ENCODE peak calls at places on chromosomes 6 and 20, in seven cellular contexts. V is AG09309, J is tibial artery, U is astrocyte of the spinal cord, F is psoas muscle, B is fibroblast of mammary gland, O is cardiac fibroblast. E is an unnamed sample.

GRCh38 chr6:149149682-149150081 is 167.8 kb upstream of the TAB2 start:
- DNase-seq in V (no peak), J (no peak), U (no peak), F (no peak), B (no peak), O (no peak), E (no peak)

GRCh38 chr6:113017316-113017715 is 670.2 kb downstream of the RFPL4B start:
- DNase-seq in V (no peak), J (no peak), U (no peak), F (no peak), B (peak), O (no peak), E (no peak)

GRCh38 chr6:104941694-104942177 is 15.2 kb upstream of the LIN28B start:
- DNase-seq in V (no peak), J (no peak), U (no peak), F (no peak), B (no peak), O (no peak), E (no peak)

GRCh38 chr6:160462551-160463109 is 114.5 kb downstream of the SLC22A3 start:
- DNase-seq in V (peak), J (no peak), U (peak), F (no peak), B (peak), O (peak), E (no peak)

GRCh38 chr6:127518710-127519468 is at the start of gene MTCL3:
- DNase-seq in V (no peak), J (no peak), U (peak), F (no peak), B (peak), O (peak), E (no peak)

GRCh38 chr20:54321688-54322087 is 113.8 kb downstream of the PFDN4 start:
- DNase-seq in V (no peak), J (no peak), U (no peak), F (no peak), B (no peak), O (no peak), E (no peak)

GRCh38 chr6:30227763-30228487 is 14.7 kb upstream of the TRIM26 start:
- DNase-seq in V (no peak), J (no peak), U (no peak), F (no peak), B (no peak), O (no peak), E (no peak)

GRCh38 chr6:73739097-73739496 is 43.1 kb downstream of the CD109 start:
- DNase-seq in V (peak), J (no peak), U (peak), F (no peak), B (peak), O (peak), E (no peak)

GRCh38 chr20:6767536-6768227 is at the start of gene BMP2:
- DNase-seq in V (no peak), J (peak), U (peak), F (peak), B (peak), O (peak), E (peak)

GRCh38 chr6:136103763-136104311 is 146.3 kb downstream of the MTFR2 start:
- DNase-seq in V (no peak), J (no peak), U (no peak), F (peak), B (peak), O (peak), E (no peak)

GRCh38 chr6:150576651-150577226 is 22.9 kb upstream of the PLEKHG1 start:
- DNase-seq in V (no peak), J (no peak), U (no peak), F (no peak), B (no peak), O (no peak), E (no peak)
- H3K4me3 ChIP-seq in V (no peak), J (no peak), U (no peak), F (no peak), B (no peak), O (no peak), E (no peak)

DNA sequence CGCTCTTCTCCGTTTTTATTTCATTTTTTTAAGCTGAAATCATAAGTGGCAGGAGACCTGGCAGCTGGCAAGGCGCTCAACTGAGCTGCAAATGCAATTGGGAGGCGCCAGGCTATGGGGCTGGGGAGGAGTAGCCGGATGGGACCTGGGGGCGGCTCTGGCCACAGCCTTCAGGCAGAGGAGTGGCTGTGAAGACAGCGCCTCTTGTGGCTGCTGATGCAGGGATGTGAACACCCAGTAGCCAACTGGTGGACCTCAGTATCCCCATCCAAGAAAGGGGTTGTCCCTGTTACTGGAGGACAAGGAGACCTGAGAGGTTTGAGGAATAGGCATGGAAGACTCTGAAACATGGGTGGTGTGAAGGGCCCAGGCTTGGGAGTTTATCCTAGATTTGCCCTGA is 12.6 kb downstream of the KCNK17 start:
- DNase-seq in V (no peak), J (no peak), U (no peak), F (no peak), B (no peak), O (no peak), E (no peak)
- TF ChIP-seq CTCF in V (peak), J (no peak), U (peak), F (peak), B (peak), O (peak), E (no peak)

GRCh38 chr6:43509984-43510826 is at the start of gene LRRC73:
- DNase-seq in V (no peak), J (peak), U (peak), F (peak), B (peak), O (peak), E (peak)

GRCh38 chr6:43508481-43509141 is 1.5 kb downstream of the LRRC73 start:
- DNase-seq in V (no peak), J (no peak), U (no peak), F (peak), B (no peak), O (no peak), E (no peak)

GRCh38 chr6:43511824-43512415 is 1.8 kb upstream of the LRRC73 start:
- DNase-seq in V (no peak), J (no peak), U (no peak), F (peak), B (no peak), O (no peak), E (no peak)

GRCh38 chr6:43509142-43509983 is 783 bp downstream of the LRRC73 start:
- DNase-seq in V (no peak), J (no peak), U (no peak), F (peak), B (no peak), O (no peak), E (no peak)

GRCh38 chr6:43510827-43511163 is 649 bp upstream of the LRRC73 start:
- DNase-seq in V (no peak), J (no peak), U (no peak), F (no peak), B (no peak), O (no peak), E (no peak)
- H3K4me3 ChIP-seq in V (no peak), J (peak), U (peak), F (peak), B (peak), O (peak), E (peak)

GRCh38 chr6:27809939-27810767 is 102.0 kb downstream of the OR2B2 start:
- DNase-seq in V (peak), J (peak), U (peak), F (peak), B (peak), O (peak), E (peak)
- TF ChIP-seq CTCF in V (no peak), J (no peak), U (peak), F (no peak), B (no peak), O (no peak), E (no peak)

GRCh38 chr6:3250278-3250677 is 8.5 kb upstream of the PSMG4 start:
- DNase-seq in V (no peak), J (peak), U (no peak), F (no peak), B (no peak), O (peak), E (no peak)

GRCh38 chr6:3249821-3250220 is 8.9 kb upstream of the PSMG4 start:
- DNase-seq in V (no peak), J (no peak), U (no peak), F (no peak), B (no peak), O (no peak), E (no peak)

GRCh38 chr6:3245216-3245615 is 13.5 kb upstream of the PSMG4 start:
- DNase-seq in V (no peak), J (peak), U (no peak), F (no peak), B (no peak), O (no peak), E (no peak)

GRCh38 chr6:3244003-3244831 is 14.5 kb upstream of the PSMG4 start:
- DNase-seq in V (no peak), J (peak), U (no peak), F (no peak), B (no peak), O (no peak), E (no peak)

DNA sequence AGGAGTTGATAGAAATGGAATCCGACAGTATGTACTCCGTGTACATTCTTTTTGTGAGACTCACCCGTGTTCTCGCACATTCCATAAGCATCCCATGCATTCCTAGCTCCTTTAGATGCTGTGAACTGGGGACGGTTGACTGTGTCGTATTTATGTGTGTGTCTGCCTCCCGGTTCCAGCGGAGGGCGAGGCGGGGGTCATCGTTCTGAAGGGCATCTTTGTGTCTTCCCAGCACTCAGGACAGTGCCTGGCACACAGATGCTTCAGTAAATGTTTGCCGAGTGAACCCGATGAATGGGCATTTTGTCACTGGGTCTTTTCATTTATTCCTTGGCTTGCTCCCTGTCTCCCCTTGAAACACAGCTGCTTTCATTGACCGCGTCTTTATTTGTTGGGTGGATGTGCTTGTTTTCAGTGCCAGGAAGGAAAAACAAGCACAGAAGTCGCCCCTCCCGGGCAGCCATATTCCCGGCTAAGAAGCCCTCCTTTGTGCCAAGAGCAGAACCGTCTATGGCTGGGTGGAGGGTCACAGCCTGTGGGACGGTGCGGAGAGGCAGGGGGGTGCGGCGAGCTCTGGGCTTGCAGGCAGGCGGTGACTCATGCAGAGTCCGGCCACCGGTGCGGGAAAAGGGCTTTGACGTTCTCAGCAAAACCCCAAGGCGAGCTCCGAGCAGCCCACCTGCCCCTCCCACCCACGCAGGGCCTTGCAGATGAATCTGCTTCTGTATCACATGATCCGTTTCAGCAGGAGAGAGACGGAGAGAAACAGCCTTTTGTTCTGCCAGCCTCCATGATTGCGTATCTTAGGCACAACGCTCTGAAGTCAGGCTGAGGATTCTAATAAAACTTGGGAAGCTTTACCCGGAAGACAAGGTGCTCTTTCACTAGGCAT is 11.2 kb upstream of the PSMG4 start:
- DNase-seq in V (peak), J (peak), U (peak), F (no peak), B (peak), O (peak), E (no peak)
- H3K4me3 ChIP-seq in V (peak), J (peak), U (peak), F (peak), B (peak), O (peak), E (peak)

GRCh38 chr6:143902827-143903226 is 38.6 kb downstream of the ZC2HC1B start:
- DNase-seq in V (no peak), J (no peak), U (no peak), F (no peak), B (no peak), O (no peak), E (no peak)

GRCh38 chr6:143900358-143900757 is 36.1 kb downstream of the ZC2HC1B start:
- DNase-seq in V (no peak), J (no peak), U (no peak), F (no peak), B (no peak), O (no peak), E (no peak)

GRCh38 chr6:143896096-143896880 is 32.0 kb downstream of the ZC2HC1B start:
- DNase-seq in V (no peak), J (no peak), U (no peak), F (no peak), B (no peak), O (peak), E (peak)

DNA sequence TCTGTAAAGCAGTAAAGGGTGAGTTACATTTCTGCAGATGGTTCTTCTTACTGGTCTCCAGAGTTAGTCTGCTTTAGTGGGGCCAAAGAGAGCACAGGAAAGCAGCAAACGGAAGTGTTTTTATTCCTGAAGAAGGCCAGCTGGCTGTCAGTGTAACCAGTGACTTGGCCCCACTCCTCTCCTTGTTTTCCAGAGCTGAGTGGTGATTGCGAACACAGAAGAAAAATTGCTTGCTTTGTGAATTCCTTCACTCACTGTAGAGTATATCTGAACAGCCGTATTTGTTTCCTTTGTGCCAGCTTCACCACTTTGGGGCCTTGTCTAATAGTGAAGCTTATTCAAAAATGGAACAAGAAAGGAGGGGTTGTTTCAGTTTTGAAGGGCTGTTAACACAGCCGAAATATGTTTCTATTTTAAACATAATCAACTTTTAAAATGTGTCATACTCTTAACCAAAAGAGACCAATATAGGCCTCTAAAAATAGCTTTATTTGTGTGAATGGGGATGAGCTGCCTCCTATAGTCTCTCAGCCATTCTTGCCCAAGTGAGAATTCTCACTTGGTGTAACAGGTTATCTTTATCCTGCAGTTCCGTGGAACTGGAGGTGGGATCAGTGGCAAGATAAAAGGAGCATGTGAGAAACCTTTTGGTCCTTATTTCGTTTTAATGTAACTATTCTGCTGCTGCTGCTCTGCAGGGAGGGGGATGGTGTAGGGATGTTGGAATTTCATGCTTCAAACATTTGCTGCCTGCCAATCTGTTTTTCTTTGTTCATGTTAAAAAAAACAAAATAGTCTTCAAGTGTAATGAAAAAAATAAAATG is 37.8 kb downstream of the ZC2HC1B start:
- DNase-seq in V (peak), J (no peak), U (peak), F (no peak), B (peak), O (peak), E (no peak)
- TF ChIP-seq CTCF in V (no peak), J (no peak), U (no peak), F (no peak), B (no peak), O (no peak), E (no peak)

GRCh38 chr20:21101453-21102251 is 4.5 kb downstream of the LINC00237 start:
- DNase-seq in V (no peak), J (no peak), U (no peak), F (peak), B (no peak), O (no peak), E (no peak)

GRCh38 chr20:21104466-21104761 is 1.7 kb downstream of the LINC00237 start:
- DNase-seq in V (no peak), J (no peak), U (no peak), F (no peak), B (no peak), O (no peak), E (no peak)

GRCh38 chr20:21103582-21104465 is 2.3 kb downstream of the LINC00237 start:
- DNase-seq in V (no peak), J (no peak), U (no peak), F (no peak), B (no peak), O (no peak), E (no peak)

GRCh38 chr20:21102252-21102609 is 3.9 kb downstream of the LINC00237 start:
- DNase-seq in V (no peak), J (no peak), U (no peak), F (no peak), B (no peak), O (no peak), E (peak)

GRCh38 chr20:21102691-21103311 is 3.4 kb downstream of the LINC00237 start:
- DNase-seq in V (no peak), J (peak), U (no peak), F (peak), B (no peak), O (no peak), E (peak)
- H3K4me3 ChIP-seq in V (peak), J (peak), U (no peak), F (peak), B (no peak), O (no peak), E (peak)

DNA sequence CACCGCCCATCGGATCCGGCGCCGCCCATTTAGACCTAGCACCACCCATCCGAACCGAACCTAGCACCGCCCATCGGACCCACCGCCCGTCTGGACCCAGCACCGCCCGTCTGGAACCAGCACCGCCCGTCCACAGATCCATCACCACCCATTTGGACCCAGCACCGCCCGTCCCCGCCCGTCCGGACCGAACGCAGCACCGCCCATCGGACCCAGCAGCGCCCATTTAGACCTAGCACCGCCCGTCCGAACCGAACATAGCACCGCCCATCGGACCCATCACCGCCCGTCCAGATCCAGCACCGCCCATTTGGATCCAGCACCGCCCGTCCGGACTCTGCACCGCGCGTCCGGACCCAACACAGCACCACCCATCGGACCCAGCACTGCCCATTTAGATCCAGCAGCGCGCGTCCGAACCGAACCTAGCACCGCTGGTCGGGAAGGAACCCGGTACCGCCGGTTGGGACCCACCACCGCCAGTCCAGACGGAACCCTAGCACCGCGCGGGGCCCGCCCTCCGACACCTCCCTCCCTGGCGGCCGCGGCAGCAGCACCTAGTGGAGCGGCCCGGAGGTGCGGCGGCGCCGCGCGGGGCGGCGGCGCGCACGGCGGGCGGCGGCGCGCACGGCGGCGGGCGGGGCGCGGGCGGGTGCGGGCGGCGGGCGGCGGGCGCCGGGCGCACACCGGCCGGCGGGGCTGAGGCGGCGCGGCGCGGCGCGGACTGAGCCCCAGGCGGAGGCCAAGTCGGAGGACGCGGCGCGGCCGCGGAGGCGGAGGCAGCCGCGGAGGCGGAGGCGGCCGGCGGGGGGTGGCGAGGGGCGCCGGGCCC is at the start of gene AFDN:
- DNase-seq in V (no peak), J (peak), U (no peak), F (peak), B (no peak), O (peak), E (peak)
- TF ChIP-seq CTCF in V (peak), J (peak), U (peak), F (peak), B (no peak), O (peak), E (peak)